ENCODE peak calls at places on chromosome 16, in ten cellular contexts. C is naive thymus-derived CD4-positive, alpha-beta T cell; D is activated CD4-positive, CD25-positive, alpha-beta regulatory T cell treated with anti-CD3 and anti-CD28 coated beads, Interleukin-2, amount 50 U/mL, for 72 hours; Q is NCI-H345; G is ACHN; N is AG10803; H is stimulated activated CD8-positive, alpha-beta memory T cell treated with anti-CD3 and anti-CD28 coated beads, Interleukin-7, amount 100 ng/mL, for 24 hours; R is heart left ventricle; I is progenitor cell of endocrine pancreas; E is neural progenitor cell. K is an unnamed sample.

GRCh38 chr16:3143598-3144330 is 8.9 kb downstream of the ZNF213 start:
- DNase-seq in Q (no peak), D (no peak), C (no peak), G (no peak), H (no peak), E (no peak), R (peak; percentile 63), N (no peak), I (no peak), K (no peak)

GRCh38 chr16:55494994-55495421 is 13.9 kb upstream of the LPCAT2 start:
- DNase-seq in R (peak; percentile 52), N (peak; percentile 98), G (peak; percentile 28), E (peak; percentile 47), I (no peak), H (no peak), Q (no peak), C (no peak), D (no peak), K (no peak)

GRCh38 chr16:71574702-71575101 is 2.2 kb downstream of the TAT start:
- DNase-seq in I (no peak), C (no peak), H (no peak), G (no peak), E (no peak), N (no peak), Q (no peak), D (no peak), R (no peak), K (no peak)

GRCh38 chr16:22375963-22376640 is 1.7 kb upstream of the CDR2 start:
- DNase-seq in C (no peak), R (no peak), I (no peak), E (no peak), Q (no peak), G (no peak), D (no peak), N (no peak), H (no peak), K (no peak)

GRCh38 chr16:29808219-29808900 is 2.0 kb downstream of the MAZ start:
- DNase-seq in N (no peak), H (no peak), G (no peak), E (no peak), R (no peak), I (no peak), C (no peak), D (no peak), Q (no peak), K (no peak)

GRCh38 chr16:318628-319027 is 33.9 kb downstream of the AXIN1 start:
- DNase-seq in C (no peak), R (no peak), I (no peak), H (no peak), D (no peak), Q (no peak), N (no peak), E (peak; percentile 75), G (peak; percentile 31), K (no peak)

GRCh38 chr16:85181091-85181738 is 68.9 kb upstream of the CIBAR2 start:
- DNase-seq in D (no peak), Q (no peak), R (no peak), I (no peak), N (no peak), G (no peak), H (no peak), E (no peak), C (no peak), K (no peak)

GRCh38 chr16:87657621-87658192 is 55.4 kb downstream of the JPH3 start:
- DNase-seq in N (no peak), H (no peak), E (peak; percentile 66), Q (no peak), G (peak; percentile 18), R (no peak), I (no peak), D (no peak), C (no peak), K (no peak)

GRCh38 chr16:3171181-3171854 is 16.7 kb upstream of the OR1F1 start:
- DNase-seq in Q (no peak), N (no peak), D (peak; percentile 59), I (no peak), G (no peak), E (peak; percentile 47), C (peak; percentile 54), R (no peak), H (no peak), K (peak; percentile 51)

GRCh38 chr16:818132-818531 is 17.6 kb upstream of the GNG13 start:
- DNase-seq in D (no peak), G (no peak), I (no peak), C (no peak), N (no peak), E (no peak), R (no peak), H (no peak), Q (no peak), K (no peak)

GRCh38 chr16:48014349-48015135 is 141.3 kb downstream of the ABCC12 start:
- DNase-seq in Q (no peak), C (no peak), G (peak; percentile 93), D (no peak), R (no peak), N (no peak), H (no peak), I (no peak), E (peak; percentile 52), K (no peak)

GRCh38 chr16:23107117-23107516 is 42.1 kb downstream of the USP31 start:
- DNase-seq in I (no peak), D (no peak), N (no peak), R (no peak), G (no peak), Q (no peak), C (no peak), E (no peak), H (no peak), K (no peak)

GRCh38 chr16:71383054-71383773 is 24.7 kb downstream of the CALB2 start:
- DNase-seq in Q (no peak), N (peak; percentile 35), H (no peak), D (no peak), G (no peak), R (no peak), I (no peak), E (peak; percentile 43), C (no peak), K (no peak)

GRCh38 chr16:87044031-87044380 is 273.2 kb downstream of the C16orf95 start:
- DNase-seq in Q (no peak), E (no peak), I (no peak), H (no peak), C (no peak), G (peak; percentile 14), D (no peak), N (no peak), R (no peak), K (no peak)

GRCh38 chr16:81625544-81626152 is 153.4 kb upstream of the PLCG2 start:
- DNase-seq in D (no peak), C (peak; percentile 43), R (peak; percentile 64), G (peak; percentile 58), I (no peak), H (no peak), E (no peak), N (peak; percentile 56), Q (no peak), K (no peak)

GRCh38 chr16:81708459-81709368 is 70.4 kb upstream of the PLCG2 start:
- DNase-seq in N (no peak), H (no peak), E (no peak), I (no peak), Q (no peak), R (no peak), D (no peak), C (no peak), G (no peak), K (no peak)

GRCh38 chr16:50396770-50397525 is 28.2 kb upstream of the BRD7 start:
- DNase-seq in D (no peak), C (no peak), G (peak; percentile 93), I (no peak), E (no peak), H (no peak), Q (no peak), R (no peak), N (no peak), K (no peak)